ENCODE peak calls at places on chromosome 6, in four cellular contexts. A is HCT116, M is GM12878, J is K562. E is an unnamed sample.

GRCh38 chr6:101716810-101717209 is 323.3 kb downstream of the GRIK2 start:
- DNase-seq in A (no peak), M (no peak), J (no peak), E (peak)

GRCh38 chr6:6384520-6384919 is 64.1 kb upstream of the F13A1 start:
- DNase-seq in A (no peak), M (no peak), J (no peak), E (no peak)

GRCh38 chr6:19833947-19834346 is 3.2 kb upstream of the ID4 start:
- DNase-seq in A (no peak), M (no peak), J (no peak), E (no peak)

GRCh38 chr6:105886066-105886811 is 199.9 kb upstream of the PRDM1 start:
- DNase-seq in A (no peak), M (no peak), J (no peak), E (no peak)

GRCh38 chr6:142459267-142459666 is 157.5 kb downstream of the ADGRG6 start:
- DNase-seq in A (no peak), M (no peak), J (no peak), E (no peak)

GRCh38 chr6:156988276-156989158 is 211.3 kb downstream of the ARID1B start:
- DNase-seq in A (no peak), M (peak), J (peak), E (no peak)

GRCh38 chr6:105430685-105431084 is 27.8 kb upstream of the PREP start:
- DNase-seq in A (no peak), M (no peak), J (no peak), E (no peak)

GRCh38 chr6:12973302-12973865 is 256.8 kb downstream of the PHACTR1 start:
- DNase-seq in A (no peak), M (no peak), J (no peak), E (no peak)

GRCh38 chr6:36598326-36598725 is 4.2 kb downstream of the SRSF3 start:
- DNase-seq in A (no peak), M (no peak), J (no peak), E (no peak)

GRCh38 chr6:36024154-36024760 is at the start of gene SLC26A8:
- DNase-seq in A (no peak), M (no peak), J (no peak), E (no peak)

GRCh38 chr6:44464051-44464450 is 76.5 kb downstream of the CDC5L start:
- DNase-seq in A (no peak), M (no peak), J (no peak), E (no peak)
- TF ChIP-seq EGR1 in A (no peak), M (no peak), J (no peak), E (no peak)

DNA sequence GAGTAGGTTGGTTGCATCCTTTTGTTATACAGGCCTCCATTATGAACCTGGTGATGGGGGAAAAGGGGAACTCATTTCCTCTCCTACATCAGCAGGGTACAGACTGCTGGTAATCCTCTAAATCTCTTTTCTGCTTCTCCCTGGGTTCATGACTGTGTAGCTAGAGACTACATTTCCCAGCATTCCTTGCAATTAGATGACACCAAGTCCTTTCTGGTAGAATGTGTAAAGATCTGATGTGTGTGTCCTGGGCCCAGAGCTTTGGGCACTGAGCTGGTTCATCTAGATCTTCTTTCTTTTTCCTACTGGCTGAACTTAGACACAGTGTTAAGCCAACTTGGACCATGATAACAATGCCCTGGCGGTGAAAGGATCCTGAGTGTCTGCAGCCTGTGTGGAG is 104.7 kb upstream of the IFNGR1 start:
- DNase-seq in A (no peak), M (no peak), J (no peak), E (no peak)
- TF ChIP-seq EGR1 in A (no peak), M (no peak), J (no peak), E (no peak)

GRCh38 chr6:39925191-39925930 is 8.9 kb downstream of the MOCS1 start:
- DNase-seq in A (no peak), M (no peak), J (no peak), E (no peak)
- TF ChIP-seq EGR1 in A (no peak), M (no peak), J (no peak), E (no peak)

DNA sequence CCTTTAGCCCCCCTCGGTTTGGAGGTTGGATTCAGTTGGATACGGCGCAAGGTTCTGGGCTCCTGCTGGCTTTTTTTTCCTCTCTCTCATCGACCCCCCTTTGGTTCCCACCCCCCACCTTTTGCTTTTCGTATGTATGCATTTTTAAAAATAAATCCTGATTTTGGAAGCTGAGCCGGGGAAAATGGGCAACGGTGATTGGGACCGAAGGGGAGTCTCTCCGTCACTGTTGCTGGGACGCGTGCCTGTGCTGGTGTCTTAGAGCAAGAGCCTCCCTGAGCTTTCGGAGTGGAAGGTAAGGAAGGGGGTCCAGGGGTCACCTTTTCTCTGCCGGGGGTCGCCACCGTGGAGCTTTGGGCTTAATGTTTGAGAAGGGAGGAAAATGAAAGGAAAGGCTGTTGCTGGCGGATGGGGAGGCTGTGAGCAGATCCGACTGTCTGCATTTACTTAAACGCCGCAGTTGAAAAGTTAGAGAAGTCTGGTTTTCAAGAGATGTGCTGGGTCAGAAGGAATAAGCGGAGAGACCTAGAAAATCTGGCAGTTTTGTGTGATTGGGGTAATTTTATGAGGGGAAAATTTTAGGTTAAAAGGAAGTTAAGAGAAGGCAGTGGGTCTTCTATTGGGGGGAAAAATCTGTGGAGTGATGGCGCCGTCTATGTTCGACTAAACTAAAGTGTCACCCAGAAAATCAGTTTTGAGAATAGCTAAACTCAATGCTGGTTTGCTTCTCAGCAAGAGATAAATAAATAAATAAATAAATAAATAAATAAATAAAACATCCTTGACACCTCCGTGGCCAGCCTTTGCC is 828 bp downstream of the ADGRB3 start:
- DNase-seq in A (no peak), M (no peak), J (peak), E (peak)
- TF ChIP-seq EGR1 in A (no peak), M (no peak), J (no peak), E (no peak)

E was measured in H1.